ENCODE peak calls at places on chromosome 4, in four cellular contexts. Q, S, G and Z are unnamed samples.

GRCh38 chr4:97866821-97867556 is 276.3 kb downstream of the STPG2 start:
- DNase-seq in Q (no peak), S (no peak), G (no peak), Z (no peak)

GRCh38 chr4:111269439-111269838 is 646.6 kb upstream of the PITX2 start:
- DNase-seq in Q (no peak), S (no peak), G (no peak), Z (no peak)

GRCh38 chr4:42678512-42678911 is 21.6 kb upstream of the ATP8A1 start:
- DNase-seq in Q (no peak), S (no peak), G (no peak), Z (no peak)

GRCh38 chr4:153535735-153536494 is 69.8 kb downstream of the TMEM131L start:
- DNase-seq in Q (no peak), S (no peak), G (peak), Z (no peak)

GRCh38 chr4:41934813-41935651 is at the start of gene TMEM33:
- DNase-seq in Q (peak), S (peak), G (peak), Z (peak)

GRCh38 chr4:145819246-145820181 is 119.1 kb downstream of the ZNF827 start:
- DNase-seq in Q (no peak), S (no peak), G (no peak), Z (no peak)

GRCh38 chr4:9931196-9931595 is 90.1 kb downstream of the SLC2A9 start:
- DNase-seq in Q (no peak), S (no peak), G (no peak), Z (no peak)

GRCh38 chr4:121728066-121728465 is 31.3 kb upstream of the ANXA5 start:
- DNase-seq in Q (no peak), S (peak), G (no peak), Z (no peak)

GRCh38 chr4:165994706-165995105 is 121.7 kb downstream of the TLL1 start:
- DNase-seq in Q (no peak), S (no peak), G (no peak), Z (no peak)

GRCh38 chr4:25827897-25828296 is 34.9 kb downstream of the SEL1L3 start:
- DNase-seq in Q (no peak), S (no peak), G (no peak), Z (no peak)

GRCh38 chr4:37453361-37454262 is 209.1 kb downstream of the NWD2 start:
- DNase-seq in Q (peak), S (no peak), G (peak), Z (no peak)

GRCh38 chr4:40720351-40720750 is 29.4 kb upstream of the NSUN7 start:
- DNase-seq in Q (no peak), S (no peak), G (no peak), Z (no peak)

GRCh38 chr4:112898357-112899141 is 150.9 kb upstream of the ANK2 start:
- DNase-seq in Q (no peak), S (peak), G (no peak), Z (no peak)

GRCh38 chr4:18664051-18664450 is 642.5 kb upstream of the LCORL start:
- DNase-seq in Q (no peak), S (no peak), G (no peak), Z (no peak)

GRCh38 chr4:42428036-42428435 is 30.7 kb downstream of the SHISA3 start:
- DNase-seq in Q (no peak), S (no peak), G (no peak), Z (no peak)

DNA sequence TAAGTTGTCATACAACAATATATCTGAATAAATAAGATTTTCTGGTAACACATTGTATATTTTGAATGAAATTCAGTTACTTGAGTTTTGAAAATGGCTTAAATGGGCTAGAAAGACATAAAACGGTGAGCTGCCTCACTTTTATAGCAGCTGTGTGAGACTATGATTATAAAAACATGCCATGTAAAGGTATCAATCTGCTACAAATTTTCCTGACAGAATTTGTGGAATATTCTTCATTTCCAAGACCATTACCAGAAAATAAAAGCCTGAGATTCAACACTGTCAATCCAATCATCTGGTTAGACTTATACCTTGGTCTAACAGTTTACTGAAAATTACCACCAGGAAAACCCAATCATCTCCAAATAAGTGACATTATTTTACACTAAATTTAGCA is 181.1 kb downstream of the SPCS3 start:
- DNase-seq in Q (no peak), S (no peak), G (no peak), Z (no peak)
- TF ChIP-seq CBX5 in Q (no peak), S (no peak), G (no peak), Z (no peak)

GRCh38 chr4:7737752-7738457 is 201.8 kb downstream of the AFAP1 start:
- DNase-seq in Q (no peak), S (no peak), G (no peak), Z (no peak)
- TF ChIP-seq GABPA in Q (no peak), S (no peak), G (no peak), Z (no peak)

DNA sequence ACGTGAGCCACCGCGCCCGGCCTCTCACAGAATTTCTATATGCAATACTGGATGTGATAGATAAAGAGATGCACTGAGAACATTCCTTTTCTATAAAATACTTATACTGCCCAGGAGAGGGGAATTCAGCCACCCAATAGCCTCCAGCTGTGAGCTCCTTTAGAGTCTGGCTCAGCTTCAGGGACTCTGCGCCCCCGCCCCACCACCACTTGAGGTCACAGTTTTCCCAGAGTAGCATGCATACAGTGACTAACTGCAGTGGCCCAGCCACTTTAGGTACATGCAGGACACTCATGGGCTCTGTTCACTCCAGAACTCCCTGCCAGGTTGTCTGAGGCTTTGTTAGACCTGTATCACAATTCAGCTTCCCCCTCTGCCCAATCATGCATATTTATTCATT is 144.4 kb upstream of the TET2 start:
- DNase-seq in Q (no peak), S (no peak), G (no peak), Z (no peak)
- TF ChIP-seq CBX5 in Q (no peak), S (no peak), G (no peak), Z (no peak)

GRCh38 chr4:181140037-181140603 is 1103.1 kb upstream of the TENM3 start:
- DNase-seq in Q (no peak), S (no peak), G (no peak), Z (no peak)
- TF ChIP-seq GABPA in Q (no peak), S (no peak), G (no peak), Z (no peak)

GRCh38 chr4:150722908-150723362 is 141.0 kb downstream of the MAB21L2 start:
- DNase-seq in Q (no peak), S (no peak), G (no peak), Z (no peak)
- TF ChIP-seq CBX5 in Q (no peak), S (no peak), G (no peak), Z (no peak)

GRCh38 chr4:89586864-89587263 is 250.1 kb downstream of the SNCA start:
- DNase-seq in Q (no peak), S (no peak), G (no peak), Z (no peak)
- TF ChIP-seq GABPA in Q (no peak), S (no peak), G (no peak), Z (no peak)